ENCODE peak calls at places on chromosome 5, in six cellular contexts. R is BE2C, O is HepG2, Z is sigmoid colon, B is H9, H is ovary. D is an unnamed sample. For H3K9me3, the result is how much of the 10 kb centered on the place peaks cover.

GRCh38 chr5:123120197-123120596 is 31.2 kb downstream of the PRDM6 start:
- DNase-seq in B (no peak), Z (no peak), H (no peak), O (no peak), R (no peak), D (peak)

GRCh38 chr5:145130996-145131395 is 704.1 kb downstream of the PRELID2 start:
- DNase-seq in O (no peak), B (no peak), H (no peak), Z (no peak), R (no peak), D (no peak)

GRCh38 chr5:170486366-170486765 is 17.5 kb upstream of the KCNIP1 start:
- DNase-seq in H (no peak), R (no peak), Z (no peak), O (no peak), B (no peak), D (no peak)

GRCh38 chr5:55994502-55994997 is at the start of gene IL6ST:
- DNase-seq in O (peak), H (no peak), B (peak), Z (no peak), R (no peak), D (no peak)

GRCh38 chr5:75588666-75589065 is 22.6 kb upstream of the ANKDD1B start:
- DNase-seq in Z (no peak), B (no peak), H (no peak), R (no peak), O (no peak), D (peak)

GRCh38 chr5:98569288-98569687 is 204.2 kb upstream of the RGMB start:
- DNase-seq in Z (no peak), B (no peak), R (no peak), O (no peak), H (no peak), D (no peak)

GRCh38 chr5:149044453-149045117 is 18.3 kb downstream of the SH3TC2 start:
- DNase-seq in Z (no peak), R (no peak), H (no peak), B (no peak), O (no peak), D (no peak)

GRCh38 chr5:21397693-21398092 is 1409.7 kb upstream of the CDH18 start:
- DNase-seq in Z (no peak), O (no peak), H (no peak), R (no peak), B (no peak), D (no peak)

GRCh38 chr5:139658501-139658927 is 10.4 kb downstream of the CXXC5 start:
- DNase-seq in B (no peak), O (no peak), Z (no peak), R (no peak), H (no peak), D (no peak)

GRCh38 chr5:175059687-175060194 is 335.4 kb downstream of the MSX2 start:
- DNase-seq in B (peak), O (peak), R (peak), H (no peak), Z (peak), D (peak)

GRCh38 chr5:27008604-27009564 is 29.5 kb downstream of the CDH9 start:
- DNase-seq in O (no peak), R (no peak), Z (no peak), H (no peak), B (no peak), D (no peak)

GRCh38 chr5:108521011-108521700 is 139.3 kb upstream of the FBXL17 start:
- DNase-seq in R (no peak), B (no peak), O (no peak), Z (no peak), H (no peak), D (no peak)

GRCh38 chr5:141419074-141419880 is 1.6 kb upstream of the PCDHGA11 start:
- DNase-seq in Z (no peak), H (no peak), R (no peak), B (peak), O (no peak), D (no peak)

GRCh38 chr5:141409598-141410306 is 1.9 kb downstream of the PCDHGB6 start:
- DNase-seq in R (no peak), H (no peak), O (no peak), B (no peak), Z (peak), D (no peak)

GRCh38 chr5:141411575-141411974 is 1.2 kb upstream of the PCDHGA10 start:
- DNase-seq in Z (no peak), O (no peak), H (no peak), B (no peak), R (no peak), D (no peak)

GRCh38 chr5:141412853-141413539 is at the start of gene PCDHGA10:
- DNase-seq in O (peak), R (peak), H (peak), Z (no peak), B (peak), D (peak)

GRCh38 chr5:141413540-141414069 is 818 bp downstream of the PCDHGA10 start:
- DNase-seq in O (no peak), H (peak), R (no peak), B (peak), Z (peak), D (no peak)
- H3K9me3 ChIP-seq in O (under half), H (half or more), R (under half), B (under half), Z (under half), D (under half)

GRCh38 chr5:6582507-6583048 is 50.3 kb downstream of the NSUN2 start:
- DNase-seq in R (no peak), H (no peak), O (no peak), B (peak), Z (no peak), D (no peak)

GRCh38 chr5:6584727-6585126 is 48.1 kb downstream of the NSUN2 start:
- DNase-seq in Z (no peak), O (no peak), B (no peak), R (no peak), H (no peak), D (no peak)

GRCh38 chr5:6581559-6582426 is 51.1 kb downstream of the NSUN2 start:
- DNase-seq in Z (no peak), B (no peak), R (no peak), O (no peak), H (no peak), D (no peak)

GRCh38 chr5:6584101-6584645 is 48.7 kb downstream of the NSUN2 start:
- DNase-seq in O (no peak), R (no peak), H (no peak), Z (no peak), B (no peak), D (no peak)

GRCh38 chr5:6583049-6583880 is 49.6 kb downstream of the NSUN2 start:
- DNase-seq in H (peak), R (peak), Z (no peak), O (no peak), B (peak), D (peak)
- TF ChIP-seq CTCF in H (peak), R (no peak), Z (peak), O (no peak), B (peak), D (peak)

DNA sequence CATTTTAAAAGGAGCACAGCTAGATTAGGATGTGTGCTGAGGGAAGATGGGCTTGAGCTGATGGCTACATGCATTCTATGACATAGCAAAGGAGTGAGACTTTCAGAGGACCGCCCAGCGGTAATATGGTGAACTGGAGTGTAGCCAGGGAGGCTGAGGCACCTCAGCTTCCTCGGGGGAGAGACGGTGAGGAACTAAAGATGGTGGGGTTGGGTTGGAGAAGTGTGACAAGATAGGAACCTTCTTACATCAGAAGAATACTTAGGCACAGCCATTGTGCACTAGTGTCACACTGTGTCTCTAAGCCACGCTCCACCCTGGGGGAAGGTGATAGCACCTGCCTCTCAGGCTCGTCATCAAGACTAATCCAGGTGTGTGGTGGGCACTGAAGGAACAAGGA is 118.0 kb upstream of the IRX2 start:
- DNase-seq in O (no peak), H (no peak), R (no peak), B (no peak), Z (no peak), D (no peak)
- H3K9me3 ChIP-seq in O (under half), H (under half), R (under half), B (under half), Z (under half), D (under half)

GRCh38 chr5:159104058-159104651 is 4.4 kb upstream of the EBF1 start:
- DNase-seq in Z (peak), B (peak), H (peak), R (peak), O (no peak), D (peak)
- TF ChIP-seq CTCF in Z (no peak), B (peak), H (no peak), R (peak), O (peak), D (peak)